ENCODE peak calls at places on chromosome X, in seven cellular contexts. A, C, X, R, P, V and L are unnamed samples.

GRCh38 chrX:22526339-22526738 is 253.6 kb downstream of the CBLL2 start:
- DNase-seq in A (no peak), C (no peak), X (no peak), R (no peak), P (no peak), V (peak), L (no peak)

GRCh38 chrX:143873343-143873742 is 10.5 kb upstream of the UBE2NL start:
- DNase-seq in A (no peak), C (no peak), X (no peak), R (no peak), P (no peak), V (no peak), L (no peak)

GRCh38 chrX:138519296-138519695 is 192.2 kb downstream of the FGF13 start:
- DNase-seq in A (no peak), C (no peak), X (no peak), R (no peak), P (no peak), V (no peak), L (no peak)

GRCh38 chrX:119008122-119008744 is 33.8 kb downstream of the LONRF3 start:
- DNase-seq in A (peak), C (no peak), X (no peak), R (peak), P (peak), V (peak), L (no peak)

GRCh38 chrX:119745283-119745848 is 13.0 kb upstream of the SOWAHD start:
- DNase-seq in A (no peak), C (no peak), X (no peak), R (no peak), P (no peak), V (peak), L (no peak)

GRCh38 chrX:119762718-119763117 is 4.3 kb downstream of the SOWAHD start:
- DNase-seq in A (no peak), C (no peak), X (no peak), R (no peak), P (no peak), V (peak), L (no peak)

GRCh38 chrX:48531359-48531954 is 8.1 kb upstream of the TBC1D25 start:
- DNase-seq in A (no peak), C (no peak), X (no peak), R (no peak), P (no peak), V (peak), L (peak)

GRCh38 chrX:39996561-39996960 is 101.2 kb downstream of the BCOR start:
- DNase-seq in A (no peak), C (no peak), X (no peak), R (no peak), P (no peak), V (no peak), L (no peak)

GRCh38 chrX:39941332-39941920 is 156.3 kb downstream of the BCOR start:
- DNase-seq in A (no peak), C (no peak), X (no peak), R (no peak), P (no peak), V (no peak), L (no peak)

GRCh38 chrX:132481449-132481848 is 7.4 kb downstream of the MBNL3 start:
- DNase-seq in A (no peak), C (no peak), X (no peak), R (no peak), P (no peak), V (no peak), L (no peak)

GRCh38 chrX:150880808-150881165 is 17.7 kb downstream of the CD99L2 start:
- DNase-seq in A (no peak), C (no peak), X (no peak), R (no peak), P (no peak), V (no peak), L (no peak)

GRCh38 chrX:65407157-65407626 is 127.4 kb downstream of the LAS1L start:
- DNase-seq in A (no peak), C (no peak), X (no peak), R (no peak), P (no peak), V (no peak), L (no peak)

GRCh38 chrX:109357714-109358113 is 124.2 kb downstream of the GUCY2F start:
- DNase-seq in A (no peak), C (no peak), X (no peak), R (no peak), P (no peak), V (no peak), L (no peak)

GRCh38 chrX:54419559-54420302 is 20.5 kb upstream of the TSR2 start:
- DNase-seq in A (no peak), C (no peak), X (no peak), R (peak), P (no peak), V (no peak), L (no peak)

GRCh38 chrX:17836830-17837229 is 24.3 kb downstream of the RAI2 start:
- DNase-seq in A (no peak), C (no peak), X (no peak), R (no peak), P (no peak), V (peak), L (no peak)

GRCh38 chrX:44974462-44974861 is 101.5 kb downstream of the KDM6A start:
- DNase-seq in A (no peak), C (no peak), X (no peak), R (no peak), P (no peak), V (no peak), L (no peak)

GRCh38 chrX:33741807-33742206 is 390.3 kb downstream of the FAM47A start:
- DNase-seq in A (no peak), C (no peak), X (no peak), R (no peak), P (no peak), V (no peak), L (no peak)

GRCh38 chrX:30504309-30504708 is 73.3 kb downstream of the TASL start:
- DNase-seq in A (no peak), C (no peak), X (no peak), R (no peak), P (no peak), V (peak), L (no peak)
- TF ChIP-seq POLR2A in A (no peak), C (no peak), X (no peak), R (no peak), P (no peak), V (no peak), L (no peak)

GRCh38 chrX:96770315-96770714 is 85.7 kb downstream of the DIAPH2 start:
- DNase-seq in A (no peak), C (no peak), X (no peak), R (no peak), P (no peak), V (peak), L (no peak)
- TF ChIP-seq CTCF in A (no peak), C (peak), X (no peak), R (peak), P (peak), V (no peak), L (no peak)

GRCh38 chrX:57641338-57641737 is 38.7 kb downstream of the NLRP2B start:
- DNase-seq in A (no peak), C (no peak), X (no peak), R (no peak), P (no peak), V (no peak), L (no peak)

GRCh38 chrX:57643698-57644097 is 36.4 kb downstream of the NLRP2B start:
- DNase-seq in A (no peak), C (no peak), X (no peak), R (no peak), P (no peak), V (no peak), L (no peak)

GRCh38 chrX:57640674-57641016 is 39.4 kb downstream of the NLRP2B start:
- DNase-seq in A (no peak), C (no peak), X (no peak), R (no peak), P (no peak), V (no peak), L (no peak)
- TF ChIP-seq POLR2A in A (no peak), C (no peak), X (no peak), R (no peak), P (no peak), V (no peak), L (no peak)

GRCh38 chrX:117743469-117744251 is 372.9 kb downstream of the KLHL13 start:
- DNase-seq in A (no peak), C (no peak), X (no peak), R (peak), P (peak), V (peak), L (no peak)
- TF ChIP-seq CTCF in A (no peak), C (no peak), X (no peak), R (peak), P (peak), V (peak), L (no peak)

GRCh38 chrX:103686199-103687072 is at the start of gene MORF4L2:
- DNase-seq in A (peak), C (peak), X (peak), R (peak), P (peak), V (peak), L (peak)
- TF ChIP-seq POLR2A in A (no peak), C (peak), X (peak), R (peak), P (peak), V (peak), L (no peak)